ENCODE peak calls at places on chromosomes 5 and 9, in ten cellular contexts. O, W, Q, F, H, S, T, P, A and B are unnamed samples.

GRCh38 chr5:138439537-138440225 is 824 bp downstream of the REEP2 start:
- DNase-seq in H (no peak), Q (no peak), A (no peak), T (no peak), O (no peak), S (peak; percentile 67), F (no peak), P (no peak), W (peak; percentile 20), B (peak; percentile 14)

GRCh38 chr9:38507587-38507986 is 83.3 kb upstream of the IGFBPL1 start:
- DNase-seq in S (no peak), H (no peak), P (no peak), O (no peak), A (no peak), T (no peak), Q (no peak), F (no peak), W (no peak), B (no peak)

GRCh38 chr9:37984672-37985611 is 81.0 kb upstream of the SLC25A51 start:
- DNase-seq in A (no peak), S (no peak), H (no peak), T (peak; percentile 80), W (no peak), O (no peak), P (no peak), F (peak; percentile 27), Q (no peak), B (no peak)

GRCh38 chr5:164649266-164649665 is 1143.8 kb downstream of the MAT2B start:
- DNase-seq in S (no peak), Q (no peak), O (no peak), A (no peak), W (no peak), P (no peak), T (no peak), H (no peak), F (no peak), B (no peak)

GRCh38 chr5:179137643-179138567 is 77.7 kb downstream of the ZNF354C start:
- DNase-seq in Q (no peak), H (no peak), O (no peak), S (peak; percentile 60), T (no peak), W (no peak), A (peak; percentile 42), P (no peak), F (no peak), B (no peak)

GRCh38 chr9:104075801-104076753 is 18.0 kb upstream of the SMC2 start:
- DNase-seq in F (peak; percentile 52), O (no peak), S (no peak), A (no peak), W (no peak), P (no peak), Q (no peak), T (peak; percentile 87), H (no peak), B (no peak)

GRCh38 chr9:99660191-99660636 is 161.5 kb upstream of the NR4A3 start:
- DNase-seq in H (no peak), O (peak; percentile 22), Q (no peak), A (peak; percentile 42), F (no peak), W (no peak), S (no peak), T (no peak), P (no peak), B (peak; percentile 17)

GRCh38 chr5:35003018-35003957 is 44.5 kb downstream of the AGXT2 start:
- DNase-seq in S (no peak), F (no peak), W (peak; percentile 68), T (peak; percentile 62), Q (no peak), P (no peak), O (peak; percentile 45), H (peak; percentile 78), A (peak; percentile 49), B (peak; percentile 73)

GRCh38 chr5:151034422-151035379 is 14.3 kb downstream of the GPX3 start:
- DNase-seq in H (no peak), O (no peak), T (no peak), F (no peak), P (no peak), W (no peak), A (no peak), Q (no peak), S (no peak), B (no peak)

GRCh38 chr5:862367-863243 is 11.8 kb upstream of the ZDHHC11 start:
- DNase-seq in A (no peak), W (no peak), T (peak; percentile 18), F (no peak), P (no peak), S (no peak), H (no peak), Q (no peak), O (no peak), B (no peak)

GRCh38 chr5:175627739-175628138 is 30.1 kb upstream of the HRH2 start:
- DNase-seq in W (no peak), S (peak; percentile 49), A (no peak), T (no peak), Q (no peak), O (no peak), P (no peak), H (no peak), F (no peak), B (no peak)

GRCh38 chr9:70043689-70044449 is at the start of gene MAMDC2:
- DNase-seq in W (peak; percentile 81), T (peak; percentile 17), H (peak; percentile 60), O (peak; percentile 26), P (no peak), F (no peak), A (peak; percentile 53), Q (no peak), S (peak; percentile 84), B (no peak)

DNA sequence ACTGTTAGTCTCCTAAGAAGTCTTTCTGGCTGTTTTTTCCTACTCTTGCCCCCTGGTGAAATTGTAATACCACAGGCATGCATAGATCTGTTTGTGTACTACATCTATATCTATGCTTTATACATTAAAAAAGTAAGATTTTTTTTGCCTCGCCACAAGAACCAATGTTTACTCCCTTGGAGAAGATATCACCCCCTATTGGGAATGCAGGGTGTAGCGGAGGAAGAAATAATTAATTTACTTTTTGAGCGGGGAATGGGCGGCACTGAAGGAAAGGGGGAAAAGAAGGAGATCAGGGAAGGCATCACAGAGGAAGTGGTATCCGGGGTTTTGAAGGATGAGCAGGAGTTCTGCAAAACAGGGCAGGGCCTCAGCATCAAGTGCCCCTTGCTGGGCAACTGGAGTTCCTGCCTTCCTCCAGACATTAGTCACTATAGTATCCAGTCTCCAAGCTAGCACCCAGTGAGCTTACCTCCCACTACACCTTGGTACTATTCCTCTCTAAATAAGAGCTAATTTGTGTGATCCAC is 134.9 kb downstream of the GABBR2 start:
- DNase-seq in A (no peak), P (no peak), W (no peak), H (no peak), Q (no peak), S (no peak), F (no peak), O (no peak), T (no peak), B (no peak)
- TF ChIP-seq CTCF in A (no peak), P (no peak), W (no peak), H (no peak), Q (peak; percentile 20), S (no peak), F (no peak), O (no peak), T (peak; percentile 11), B (no peak)

GRCh38 chr9:78261403-78262001 is 25.6 kb downstream of the CEP78 start:
- DNase-seq in Q (peak; percentile 8), H (no peak), A (no peak), W (peak; percentile 23), O (no peak), P (no peak), T (peak; percentile 58), F (no peak), S (no peak), B (no peak)
- TF ChIP-seq CTCF in Q (peak; percentile 65), H (peak; percentile 85), A (peak; percentile 57), W (peak; percentile 48), O (peak; percentile 43), P (no peak), T (peak; percentile 60), F (peak; percentile 45), S (peak; percentile 67), B (peak; percentile 73)

DNA sequence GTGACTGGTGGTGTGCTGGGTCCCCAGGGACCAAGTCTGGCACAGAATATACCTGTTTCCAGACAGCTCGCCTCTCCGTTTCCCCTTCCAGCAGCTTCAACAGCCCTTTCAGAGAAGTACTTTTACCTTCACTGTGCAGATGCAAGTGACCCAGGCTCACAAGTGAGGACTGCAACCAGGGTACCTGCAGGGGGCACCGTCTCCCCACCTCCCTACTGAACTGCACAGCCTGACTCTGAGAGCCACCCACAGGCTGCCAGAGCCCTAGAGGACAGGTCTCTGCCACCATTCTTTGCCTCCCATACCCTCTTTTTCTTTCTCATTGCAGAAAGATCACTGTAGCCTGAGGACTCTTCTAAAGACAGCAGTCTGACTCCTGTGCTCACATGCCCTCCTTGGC is 15.4 kb downstream of the IL9 start:
- DNase-seq in Q (no peak), T (peak; percentile 15), O (no peak), A (no peak), P (no peak), S (no peak), H (no peak), W (peak; percentile 24), F (no peak), B (peak; percentile 34)
- TF ChIP-seq CTCF in Q (peak; percentile 28), T (peak; percentile 43), O (no peak), A (no peak), P (peak; percentile 21), S (no peak), H (no peak), W (peak; percentile 36), F (peak; percentile 30), B (no peak)

GRCh38 chr5:142435410-142436115 is 110.7 kb upstream of the SPRY4 start:
- DNase-seq in P (no peak), Q (no peak), S (no peak), F (no peak), H (no peak), W (no peak), A (no peak), O (no peak), T (no peak), B (no peak)

GRCh38 chr5:142438573-142438972 is 113.8 kb upstream of the SPRY4 start:
- DNase-seq in S (no peak), O (no peak), H (no peak), Q (no peak), W (no peak), A (no peak), T (peak; percentile 62), F (peak; percentile 8), P (no peak), B (no peak)

GRCh38 chr5:142434322-142434612 is 109.4 kb upstream of the SPRY4 start:
- DNase-seq in F (no peak), H (no peak), A (no peak), S (no peak), P (no peak), T (no peak), W (no peak), O (no peak), Q (no peak), B (no peak)

GRCh38 chr5:142439208-142439607 is 114.4 kb upstream of the SPRY4 start:
- DNase-seq in F (no peak), A (no peak), W (no peak), T (peak; percentile 75), Q (no peak), P (no peak), S (no peak), O (no peak), H (no peak), B (no peak)

GRCh38 chr5:142437563-142437962 is 112.7 kb upstream of the SPRY4 start:
- DNase-seq in T (no peak), A (no peak), F (no peak), O (no peak), S (no peak), W (no peak), P (no peak), H (no peak), Q (no peak), B (no peak)
- TF ChIP-seq CTCF in T (no peak), A (no peak), F (no peak), O (no peak), S (no peak), W (no peak), P (no peak), H (no peak), Q (no peak), B (no peak)